ENCODE peak calls at places on chromosomes 16 and 17, in nine cellular contexts. C is progenitor cell of endocrine pancreas; O is transverse colon; I is C1 segment of cervical spinal cord; Z is stimulated activated CD4-positive, alpha-beta T cell treated with anti-CD3 and anti-CD28 coated beads, Interleukin-2, amount 100 ng/mL, for 4 hours; U is stromal cell of bone marrow; F is activated CD4-positive, alpha-beta T cell treated with anti-CD3 and anti-CD28 coated beads, Interleukin-2, amount 10 ng/mL, durations not matched to agents 7 days and 5 days; N is lower lobe of right lung; W is Caco-2. G is an unnamed sample.

GRCh38 chr17:27351741-27352140 is 57.8 kb downstream of the WSB1 start:
- DNase-seq in F (no peak), I (no peak), Z (no peak), U (no peak), N (no peak), O (no peak), W (no peak), C (no peak), G (no peak)

GRCh38 chr16:88367560-88367959 is 15.2 kb upstream of the ZNF469 start:
- DNase-seq in I (no peak), N (peak), C (no peak), O (no peak), U (no peak), W (no peak), F (no peak), Z (no peak), G (no peak)

GRCh38 chr17:82332669-82333278 is 792 bp downstream of the SECTM1 start:
- DNase-seq in W (peak), O (peak), I (no peak), Z (no peak), U (no peak), C (no peak), F (peak), N (peak), G (peak)

GRCh38 chr16:70746708-70747424 is 54.1 kb downstream of the VAC14 start:
- DNase-seq in I (no peak), Z (no peak), F (peak), N (peak), C (no peak), O (peak), U (peak), W (peak), G (peak)

GRCh38 chr17:82880620-82881019 is 40.8 kb upstream of the ZNF750 start:
- DNase-seq in C (no peak), O (no peak), F (no peak), Z (no peak), W (no peak), N (peak), I (no peak), U (no peak), G (no peak)

GRCh38 chr16:70298988-70299938 is at the start of gene DDX19B:
- DNase-seq in I (peak), N (peak), U (peak), F (peak), Z (peak), O (peak), W (peak), C (peak), G (peak)

GRCh38 chr17:65175952-65176351 is 38.8 kb downstream of the RGS9 start:
- DNase-seq in I (no peak), U (no peak), F (no peak), O (no peak), Z (no peak), W (no peak), N (no peak), C (no peak), G (no peak)

GRCh38 chr16:72976747-72977064 is 71.2 kb downstream of the ZFHX3 start:
- DNase-seq in W (no peak), Z (no peak), N (peak), F (no peak), I (no peak), U (no peak), O (no peak), C (no peak), G (no peak)

GRCh38 chr16:65829076-65829475 is 537.4 kb upstream of the CDH5 start:
- DNase-seq in O (no peak), C (no peak), Z (no peak), W (no peak), N (no peak), U (no peak), F (no peak), I (peak), G (no peak)

GRCh38 chr17:1852327-1852726 is 22.5 kb downstream of the RPA1 start:
- DNase-seq in U (no peak), F (no peak), O (no peak), I (no peak), N (no peak), Z (no peak), C (no peak), W (no peak), G (no peak)

GRCh38 chr17:29618272-29619065 is 4.2 kb downstream of the CORO6 start:
- DNase-seq in F (no peak), O (no peak), C (no peak), I (no peak), W (no peak), Z (no peak), U (no peak), N (no peak), G (no peak)

GRCh38 chr17:12727076-12727750 is 61.5 kb downstream of the MYOCD start:
- DNase-seq in O (no peak), W (no peak), F (no peak), I (no peak), Z (no peak), U (no peak), C (no peak), N (no peak), G (no peak)

GRCh38 chr17:5437721-5438317 is 1.1 kb downstream of the C1QBP start:
- DNase-seq in C (no peak), Z (no peak), W (no peak), N (no peak), I (no peak), O (no peak), U (no peak), F (no peak), G (no peak)

GRCh38 chr16:29825145-29826044 is 5.1 kb downstream of the MVP start:
- DNase-seq in N (no peak), I (peak), F (peak), C (no peak), Z (no peak), W (no peak), U (peak), O (peak), G (no peak)